ENCODE peak calls at places on chromosomes 6 and 20, in ten cellular contexts. E is neural progenitor cell; D is transverse colon; L is smooth muscle cell of the brain vasculature; U is Ammon's horn; Q is stimulated activated CD4-positive, alpha-beta T cell treated with anti-CD3 and anti-CD28 coated beads, Interleukin-12 subunit alpha, Interleukin-12 subunit beta, amount 100 ng/mL, for 24 hours; M is amygdala; Y is activated CD4-positive, alpha-beta T cell treated with anti-CD3 and anti-CD28 coated beads, Interleukin-2, amount 50 U/mL, for 1 hour; P is GM23338; H is activated naive CD8-positive, alpha-beta T cell treated with anti-CD3 and anti-CD28 coated beads, Interleukin-2, amount 50 U/mL, for 24 hours. J is an unnamed sample.

GRCh38 chr6:55875420-55875819 is at the start of gene BMP5:
- DNase-seq in E (peak; percentile 66), D (no peak), L (no peak), U (no peak), Q (no peak), M (no peak), Y (no peak), P (peak; percentile 78), H (no peak), J (no peak)

GRCh38 chr6:112215901-112216300 is 38.5 kb downstream of the LAMA4 start:
- DNase-seq in E (no peak), D (no peak), L (no peak), U (no peak), Q (no peak), M (no peak), Y (no peak), P (no peak), H (no peak), J (no peak)

GRCh38 chr20:40750541-40750940 is 61.5 kb upstream of the MAFB start:
- DNase-seq in E (no peak), D (no peak), L (no peak), U (no peak), Q (no peak), M (no peak), Y (no peak), P (no peak), H (no peak), J (no peak)

GRCh38 chr6:1312193-1312443 is 220 bp downstream of the FOXQ1 start:
- DNase-seq in E (no peak), D (no peak), L (no peak), U (no peak), Q (no peak), M (no peak), Y (no peak), P (no peak), H (no peak), J (no peak)

GRCh38 chr6:143955971-143956370 is 52.1 kb downstream of the PLAGL1 start:
- DNase-seq in E (no peak), D (no peak), L (no peak), U (no peak), Q (no peak), M (no peak), Y (no peak), P (no peak), H (no peak), J (no peak)

GRCh38 chr6:160082627-160083026 is 39.0 kb upstream of the SLC22A1 start:
- DNase-seq in E (no peak), D (no peak), L (no peak), U (no peak), Q (no peak), M (no peak), Y (no peak), P (no peak), H (no peak), J (no peak)

GRCh38 chr20:1286267-1287036 is 20.4 kb downstream of the SNPH start:
- DNase-seq in E (no peak), D (no peak), L (no peak), U (no peak), Q (no peak), M (no peak), Y (peak; percentile 29), P (no peak), H (no peak), J (no peak)

GRCh38 chr6:17673543-17674254 is 33.0 kb downstream of the NUP153 start:
- DNase-seq in E (no peak), D (no peak), L (no peak), U (no peak), Q (no peak), M (no peak), Y (no peak), P (no peak), H (no peak), J (no peak)

GRCh38 chr20:40471261-40471629 is 217.8 kb downstream of the MAFB start:
- DNase-seq in E (peak; percentile 64), D (peak; percentile 22), L (no peak), U (no peak), Q (no peak), M (no peak), Y (no peak), P (peak; percentile 75), H (no peak), J (no peak)

GRCh38 chr6:161836643-161837448 is 563.0 kb upstream of the AGPAT4 start:
- DNase-seq in E (no peak), D (no peak), L (no peak), U (peak; percentile 41), Q (no peak), M (no peak), Y (no peak), P (peak; percentile 46), H (no peak), J (peak; percentile 31)

GRCh38 chr6:89081129-89081422 is 525 bp downstream of the PNRC1 start:
- DNase-seq in E (no peak), D (no peak), L (no peak), U (no peak), Q (no peak), M (no peak), Y (no peak), P (no peak), H (no peak), J (no peak)

GRCh38 chr6:68975064-68975463 is 340.0 kb downstream of the ADGRB3 start:
- DNase-seq in E (peak; percentile 53), D (no peak), L (no peak), U (peak; percentile 95), Q (no peak), M (peak; percentile 6), Y (no peak), P (peak; percentile 42), H (no peak), J (peak; percentile 20)

GRCh38 chr20:10217517-10218410 is 866 bp upstream of the SNAP25 start:
- DNase-seq in E (peak; percentile 90), D (peak; percentile 13), L (peak; percentile 37), U (peak; percentile 83), Q (no peak), M (peak; percentile 61), Y (no peak), P (peak; percentile 84), H (peak; percentile 14), J (peak; percentile 43)

GRCh38 chr6:10322991-10323390 is 91.9 kb downstream of the TFAP2A start:
- DNase-seq in E (no peak), D (no peak), L (no peak), U (no peak), Q (no peak), M (no peak), Y (no peak), P (no peak), H (no peak), J (no peak)

GRCh38 chr6:118744261-118744941 is 93.0 kb upstream of the CEP85L start:
- DNase-seq in E (no peak), D (no peak), L (no peak), U (no peak), Q (no peak), M (no peak), Y (no peak), P (no peak), H (no peak), J (no peak)

GRCh38 chr6:137819740-137820139 is 47.3 kb upstream of the TNFAIP3 start:
- DNase-seq in E (no peak), D (no peak), L (no peak), U (no peak), Q (no peak), M (no peak), Y (no peak), P (no peak), H (no peak), J (no peak)

GRCh38 chr6:29705389-29706231 is 17.6 kb upstream of the HLA-F start:
- DNase-seq in E (peak; percentile 58), D (no peak), L (peak; percentile 23), U (peak; percentile 79), Q (no peak), M (no peak), Y (no peak), P (peak; percentile 87), H (no peak), J (peak; percentile 49)

GRCh38 chr20:6157345-6157744 is 34.5 kb upstream of the FERMT1 start:
- DNase-seq in E (no peak), D (no peak), L (no peak), U (no peak), Q (no peak), M (no peak), Y (no peak), P (peak; percentile 21), H (no peak), J (no peak)

GRCh38 chr6:138035070-138035469 is 72.1 kb downstream of the PERP start:
- DNase-seq in E (no peak), D (no peak), L (no peak), U (no peak), Q (no peak), M (no peak), Y (no peak), P (no peak), H (no peak), J (no peak)

GRCh38 chr6:108788416-108788815 is 59.8 kb upstream of the ARMC2 start:
- DNase-seq in E (no peak), D (no peak), L (no peak), U (no peak), Q (no peak), M (no peak), Y (no peak), P (no peak), H (no peak), J (no peak)

GRCh38 chr20:1005452-1006027 is 3.4 kb upstream of the RSPO4 start:
- DNase-seq in E (peak; percentile 82), D (peak; percentile 43), L (no peak), U (peak; percentile 16), Q (peak; percentile 20), M (no peak), Y (peak; percentile 4), P (peak; percentile 92), H (peak; percentile 8), J (peak; percentile 18)

GRCh38 chr6:75842191-75842590 is 93.2 kb downstream of the MYO6 start:
- DNase-seq in E (no peak), D (no peak), L (no peak), U (no peak), Q (no peak), M (no peak), Y (no peak), P (no peak), H (no peak), J (no peak)

GRCh38 chr20:40630723-40631631 is 58.1 kb downstream of the MAFB start:
- DNase-seq in E (no peak), D (no peak), L (no peak), U (no peak), Q (no peak), M (no peak), Y (no peak), P (no peak), H (no peak), J (no peak)

GRCh38 chr6:15299430-15300131 is 53.7 kb downstream of the JARID2 start:
- DNase-seq in E (no peak), D (peak; percentile 63), L (no peak), U (peak; percentile 63), Q (no peak), M (no peak), Y (no peak), P (no peak), H (peak; percentile 71), J (no peak)